ENCODE peak calls at places on chromosomes 2 and 18, in six cellular contexts. K is psoas muscle, N is ovary, V is upper lobe of right lung, B is pancreas, L is fibroblast of lung. M is an unnamed sample. For H3K9me3, the result is how much of the 10 kb centered on the place peaks cover.

GRCh38 chr2:45273412-45274189 is 264.3 kb upstream of the SIX2 start:
- DNase-seq in V (no peak), N (no peak), L (no peak), B (no peak), K (no peak), M (no peak)

GRCh38 chr2:242020196-242021004 is 150.9 kb downstream of the RTP5 start:
- DNase-seq in V (peak), N (peak), K (no peak), L (no peak), B (no peak), M (peak)

GRCh38 chr18:27843783-27844415 is 333.0 kb downstream of the CDH2 start:
- DNase-seq in N (no peak), L (peak), K (no peak), B (no peak), V (no peak), M (no peak)

GRCh38 chr18:11004951-11005350 is 144.4 kb downstream of the PIEZO2 start:
- DNase-seq in N (no peak), L (no peak), V (no peak), B (no peak), K (no peak), M (no peak)

GRCh38 chr2:133331437-133331836 is 236.8 kb downstream of the NCKAP5 start:
- DNase-seq in K (no peak), N (no peak), L (no peak), B (no peak), V (no peak), M (no peak)

GRCh38 chr2:120313695-120314615 is 32.0 kb upstream of the INHBB start:
- DNase-seq in B (no peak), L (no peak), N (peak), V (peak), K (no peak), M (no peak)

GRCh38 chr2:2648094-2648493 is 317.0 kb upstream of the MYT1L start:
- DNase-seq in N (no peak), B (no peak), K (no peak), V (no peak), L (no peak), M (no peak)

GRCh38 chr2:234836251-234836650 is 115.6 kb upstream of the SH3BP4 start:
- DNase-seq in B (no peak), K (no peak), L (no peak), N (no peak), V (no peak), M (no peak)

GRCh38 chr2:160140001-160140400 is 60.1 kb downstream of the ITGB6 start:
- DNase-seq in V (no peak), L (no peak), K (no peak), B (no peak), N (no peak), M (no peak)

GRCh38 chr2:162915858-162916257 is 77.3 kb upstream of the KCNH7 start:
- DNase-seq in K (no peak), N (no peak), B (no peak), L (no peak), V (no peak), M (no peak)

GRCh38 chr2:163665817-163666216 is 70.0 kb downstream of the FIGN start:
- DNase-seq in V (no peak), N (no peak), L (peak), B (no peak), K (no peak), M (no peak)

GRCh38 chr18:22169011-22169888 is at the start of gene GATA6:
- DNase-seq in V (peak), L (peak), K (peak), B (peak), N (peak), M (peak)

GRCh38 chr2:36416370-36417165 is 61.0 kb downstream of the CRIM1 start:
- DNase-seq in N (no peak), B (no peak), L (peak), V (no peak), K (no peak), M (peak)

GRCh38 chr2:165057931-165058330 is 102.6 kb upstream of the SLC38A11 start:
- DNase-seq in L (no peak), N (no peak), V (no peak), B (no peak), K (no peak), M (no peak)

GRCh38 chr18:23133860-23134779 is 1.2 kb upstream of the CABLES1 start:
- DNase-seq in V (peak), N (no peak), B (no peak), L (no peak), K (no peak), M (no peak)

GRCh38 chr2:129347486-129348217 is 631.8 kb upstream of the RAB6C start:
- DNase-seq in N (no peak), B (no peak), V (no peak), L (no peak), K (no peak), M (no peak)

GRCh38 chr2:110770696-110771425 is 38.5 kb downstream of the ACOXL start:
- DNase-seq in L (peak), B (no peak), K (peak), N (no peak), V (no peak), M (no peak)

GRCh38 chr2:240820607-240821428 is 799 bp upstream of the KIF1A start:
- DNase-seq in L (no peak), V (no peak), N (no peak), K (no peak), B (peak), M (no peak)

GRCh38 chr2:147663964-147664363 is 180.9 kb upstream of the ACVR2A start:
- DNase-seq in V (no peak), L (no peak), K (no peak), B (no peak), N (no peak), M (no peak)

GRCh38 chr2:23695214-23696162 is 231.4 kb downstream of the ATAD2B start:
- DNase-seq in L (no peak), V (no peak), K (no peak), B (peak), N (no peak), M (no peak)

GRCh38 chr18:37322497-37323035 is 243.0 kb downstream of the CELF4 start:
- DNase-seq in K (peak), V (no peak), N (peak), L (peak), B (no peak), M (peak)

GRCh38 chr18:67997496-67997895 is 481.0 kb upstream of the DSEL start:
- DNase-seq in B (no peak), V (no peak), L (no peak), N (no peak), K (no peak), M (no peak)

GRCh38 chr2:151525872-151526271 is 116.2 kb downstream of the RIF1 start:
- DNase-seq in V (no peak), B (no peak), N (no peak), K (no peak), L (no peak), M (no peak)

GRCh38 chr2:8006626-8007025 is 675.2 kb upstream of the ID2 start:
- DNase-seq in N (no peak), L (no peak), V (no peak), B (no peak), K (no peak), M (no peak)

GRCh38 chr18:73261243-73261642 is 393.5 kb upstream of the NETO1 start:
- DNase-seq in N (no peak), K (no peak), V (no peak), L (no peak), B (no peak), M (no peak)

GRCh38 chr2:80126596-80127189 is 177.9 kb downstream of the LRRTM1 start:
- DNase-seq in K (no peak), N (no peak), L (peak), B (no peak), V (no peak), M (no peak)

GRCh38 chr2:133377021-133377481 is 191.2 kb downstream of the NCKAP5 start:
- DNase-seq in K (no peak), L (peak), B (no peak), N (no peak), V (no peak), M (no peak)

GRCh38 chr2:25314514-25315315 is 27.0 kb downstream of the DNMT3A start:
- DNase-seq in V (peak), K (peak), N (peak), L (peak), B (peak), M (peak)

GRCh38 chr2:127358971-127359370 is 28.8 kb downstream of the MAP3K2 start:
- DNase-seq in V (no peak), K (no peak), L (no peak), N (no peak), B (no peak), M (no peak)
- H3K9me3 ChIP-seq in V (under half), K (under half), L (under half), N (under half), B (under half), M (under half)

DNA sequence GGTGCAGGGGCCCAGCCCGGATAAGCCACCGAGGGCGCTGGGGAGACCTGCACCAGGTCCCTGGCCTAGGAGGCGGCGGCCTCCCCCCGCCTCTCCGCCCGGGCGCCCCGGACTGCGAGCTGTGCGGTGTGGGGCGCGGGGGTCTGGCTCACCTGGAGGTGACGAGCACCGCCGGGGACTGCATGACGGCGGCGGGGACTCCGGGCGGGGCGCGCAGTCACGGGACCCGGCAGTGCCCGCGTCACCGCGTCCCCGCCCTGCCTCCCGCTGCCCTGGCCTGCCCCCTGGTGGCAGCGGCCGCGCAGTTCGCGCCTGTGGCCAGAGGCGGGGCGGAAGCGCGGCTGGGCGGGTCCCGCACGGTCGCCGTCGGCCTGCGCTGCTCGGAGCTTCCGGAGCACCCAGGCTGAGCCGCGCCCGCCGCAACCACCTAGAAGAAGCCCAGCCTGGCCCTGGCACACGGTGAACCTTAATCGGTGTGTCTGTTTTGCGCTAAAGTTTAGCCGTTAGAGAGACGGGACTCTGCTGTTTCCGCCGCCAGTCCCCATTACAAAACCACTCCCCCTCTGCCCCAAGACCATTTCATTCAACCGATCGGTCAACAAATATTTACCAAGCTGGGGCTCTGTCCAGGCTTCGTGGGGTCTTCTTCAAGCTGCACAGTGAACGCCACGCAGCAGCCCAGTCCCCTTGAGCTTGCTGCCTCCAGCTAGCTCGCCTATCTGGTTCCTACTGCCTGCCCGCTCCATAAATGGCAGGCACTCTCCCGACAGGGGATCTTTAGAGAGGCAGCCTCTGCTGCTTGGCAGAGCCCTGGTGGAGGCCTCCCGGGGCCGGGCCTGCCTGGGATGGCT is at the start of gene HS1BP3:
- DNase-seq in B (peak), K (peak), V (peak), L (peak), N (peak), M (peak)
- TF ChIP-seq CTCF in B (peak), K (peak), V (peak), L (peak), N (peak), M (peak)

GRCh38 chr2:94753466-94753998 is 117.7 kb upstream of the TEKT4 start:
- DNase-seq in N (no peak), B (no peak), V (no peak), L (no peak), K (no peak), M (no peak)
- H3K9me3 ChIP-seq in N (under half), B (under half), V (under half), L (under half), K (under half), M (under half)

GRCh38 chr2:215553946-215554345 is 118.1 kb upstream of the FN1 start:
- DNase-seq in V (no peak), K (no peak), B (no peak), N (no peak), L (no peak), M (no peak)
- TF ChIP-seq CTCF in V (no peak), K (no peak), B (no peak), N (no peak), L (no peak), M (peak)

DNA sequence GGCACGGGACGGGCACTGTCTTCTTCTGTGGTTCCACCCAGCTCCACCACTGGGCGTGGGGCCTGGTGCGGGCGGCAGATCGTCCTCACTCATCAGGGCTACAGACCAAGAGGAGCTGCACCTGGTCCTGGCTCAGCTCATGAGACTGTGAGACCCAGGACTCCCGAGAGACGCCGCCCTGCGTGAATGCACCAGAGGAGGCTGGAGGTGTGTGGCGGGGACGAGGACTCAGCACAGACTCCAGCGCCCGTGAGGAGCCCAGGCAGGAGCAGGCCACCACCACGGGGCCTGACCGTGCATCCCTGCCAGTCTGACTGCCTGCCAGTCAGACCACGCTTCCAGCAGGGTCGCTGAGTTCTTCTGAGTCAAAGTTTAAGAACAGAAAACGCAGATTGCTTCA is 112.5 kb upstream of the SALL3 start:
- DNase-seq in V (no peak), B (no peak), N (no peak), L (no peak), K (no peak), M (no peak)
- H3K9me3 ChIP-seq in V (under half), B (under half), N (under half), L (under half), K (under half), M (under half)

GRCh38 chr2:194319222-194319992 is 1337.6 kb upstream of the SLC39A10 start:
- DNase-seq in V (no peak), L (no peak), B (no peak), K (no peak), N (no peak), M (no peak)
- TF ChIP-seq CTCF in V (no peak), L (no peak), B (no peak), K (no peak), N (no peak), M (no peak)

GRCh38 chr18:65214456-65214855 is 536.4 kb upstream of the CDH7 start:
- DNase-seq in B (no peak), V (no peak), N (no peak), K (no peak), L (no peak), M (no peak)
- H3K9me3 ChIP-seq in B (under half), V (under half), N (under half), K (under half), L (under half), M (under half)

DNA sequence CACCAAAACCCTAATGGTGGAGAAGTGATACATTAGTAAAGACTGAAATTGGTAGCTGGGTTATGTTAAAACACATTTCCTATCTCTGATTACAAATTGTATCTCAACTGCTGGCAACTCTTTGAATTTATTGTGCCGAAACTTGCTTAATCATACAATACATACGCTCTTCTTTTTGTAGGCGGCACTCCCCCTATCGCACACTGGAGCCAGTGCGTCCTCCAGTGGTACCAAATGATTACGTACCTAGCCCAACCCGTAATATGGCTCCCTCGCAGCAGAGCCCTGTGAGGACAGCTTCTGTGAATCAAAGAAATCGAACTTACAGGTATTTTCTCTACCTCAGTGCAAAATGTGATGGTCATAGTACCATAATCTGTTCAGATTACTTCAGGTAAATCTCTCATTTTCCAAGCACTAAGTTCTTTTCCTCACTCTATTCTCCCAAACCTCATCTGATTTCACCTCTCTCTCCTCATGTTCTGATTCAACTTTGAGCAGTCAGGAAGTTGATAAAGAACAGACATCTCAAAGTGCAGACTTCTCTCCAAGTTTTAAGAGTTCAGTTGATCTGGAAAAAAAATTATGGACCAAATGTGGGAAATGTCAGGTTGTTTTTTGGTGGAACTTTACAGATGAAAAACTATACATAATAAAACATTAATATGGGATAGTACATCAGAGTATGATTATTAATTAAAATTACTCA is 66.5 kb downstream of the ABI2 start:
- DNase-seq in L (no peak), N (no peak), K (no peak), V (no peak), B (no peak), M (no peak)
- TF ChIP-seq CTCF in L (no peak), N (no peak), K (no peak), V (no peak), B (no peak), M (no peak)

GRCh38 chr2:239770240-239770639 is 254.9 kb downstream of the NDUFA10 start:
- DNase-seq in V (peak), L (no peak), B (no peak), K (no peak), N (no peak), M (no peak)

GRCh38 chr2:239768031-239768800 is 256.9 kb downstream of the NDUFA10 start:
- DNase-seq in L (no peak), V (peak), N (peak), B (no peak), K (no peak), M (no peak)

GRCh38 chr2:239767016-239767905 is 257.9 kb downstream of the NDUFA10 start:
- DNase-seq in L (no peak), B (no peak), V (peak), N (peak), K (no peak), M (no peak)

GRCh38 chr2:239768907-239769573 is 256.1 kb downstream of the NDUFA10 start:
- DNase-seq in N (peak), L (no peak), B (no peak), V (peak), K (no peak), M (no peak)

GRCh38 chr2:239769574-239770145 is 255.5 kb downstream of the NDUFA10 start:
- DNase-seq in V (peak), B (peak), K (no peak), L (no peak), N (peak), M (no peak)
- H3K9me3 ChIP-seq in V (under half), B (under half), K (under half), L (under half), N (under half), M (under half)